ENCODE peak calls at places on chromosomes 13 and 19, in six cellular contexts. X is right cardiac atrium; L is mucosa of descending colon; Y is lower leg skin; N is effector memory CD4-positive, alpha-beta T cell; O is small intestine. W is an unnamed sample.
A peak's percentile ranks its signal among the peaks of the same experiment; 100 is the strongest.

GRCh38 chr19:28185646-28186045 is 1027.3 kb downstream of the UQCRFS1 start:
- DNase-seq in X (no peak), L (no peak), Y (no peak), N (no peak), O (no peak), W (no peak)

GRCh38 chr19:49403404-49404187 is 15.5 kb downstream of the KASH5 start:
- DNase-seq in X (no peak), L (no peak), Y (no peak), N (no peak), O (no peak), W (no peak)

GRCh38 chr19:45414468-45414867 is 8.0 kb downstream of the POLR1G start:
- DNase-seq in X (no peak), L (no peak), Y (no peak), N (no peak), O (no peak), W (no peak)

GRCh38 chr19:7507884-7508283 is 8.0 kb upstream of the ZNF358 start:
- DNase-seq in X (peak; percentile 90), L (peak; percentile 88), Y (no peak), N (no peak), O (peak; percentile 77), W (peak; percentile 73)

GRCh38 chr19:39237200-39238184 is 7.3 kb downstream of the IFNL3 start:
- DNase-seq in X (peak; percentile 51), L (peak; percentile 75), Y (peak; percentile 85), N (no peak), O (peak; percentile 82), W (no peak)

GRCh38 chr13:42101821-42102580 is 53.6 kb downstream of the DGKH start:
- DNase-seq in X (peak; percentile 39), L (no peak), Y (no peak), N (no peak), O (peak; percentile 25), W (no peak)

GRCh38 chr13:42575938-42576337 is 2.0 kb downstream of the TNFSF11 start:
- DNase-seq in X (no peak), L (no peak), Y (no peak), N (no peak), O (no peak), W (no peak)

GRCh38 chr13:53405616-53406015 is 377.0 kb downstream of the OLFM4 start:
- DNase-seq in X (no peak), L (no peak), Y (no peak), N (no peak), O (no peak), W (no peak)

GRCh38 chr13:28719227-28719562 is 425 bp upstream of the SLC46A3 start:
- DNase-seq in X (no peak), L (no peak), Y (no peak), N (no peak), O (no peak), W (no peak)

GRCh38 chr19:13220847-13221246 is 70.6 kb downstream of the IER2 start:
- DNase-seq in X (no peak), L (no peak), Y (no peak), N (no peak), O (no peak), W (no peak)

GRCh38 chr13:110374644-110375370 is 67.7 kb downstream of the COL4A2 start:
- DNase-seq in X (no peak), L (no peak), Y (no peak), N (no peak), O (no peak), W (no peak)

GRCh38 chr13:49217962-49218492 is 2.1 kb upstream of the MLNR start:
- DNase-seq in X (no peak), L (no peak), Y (no peak), N (no peak), O (no peak), W (no peak)

GRCh38 chr19:28027116-28027515 is 1185.8 kb downstream of the UQCRFS1 start:
- DNase-seq in X (no peak), L (no peak), Y (no peak), N (no peak), O (no peak), W (no peak)

GRCh38 chr19:13117772-13118423 is at the start of gene NACC1:
- DNase-seq in X (peak; percentile 96), L (peak; percentile 94), Y (peak; percentile 96), N (peak; percentile 79), O (peak; percentile 85), W (peak; percentile 65)

GRCh38 chr19:16446108-16447014 is 25.4 kb downstream of the EPS15L1 start:
- DNase-seq in X (peak; percentile 37), L (no peak), Y (no peak), N (no peak), O (no peak), W (no peak)

GRCh38 chr19:2811735-2812413 is 7.8 kb upstream of the ZNF554 start:
- DNase-seq in X (peak; percentile 35), L (peak; percentile 79), Y (no peak), N (no peak), O (peak; percentile 91), W (no peak)

GRCh38 chr19:41426952-41427646 is at the start of gene B3GNT8:
- DNase-seq in X (peak; percentile 95), L (peak; percentile 94), Y (peak; percentile 96), N (peak; percentile 11), O (peak; percentile 96), W (peak; percentile 82)

GRCh38 chr19:43901395-43902390 is 33.4 kb downstream of the ZNF45 start:
- DNase-seq in X (peak; percentile 91), L (peak; percentile 77), Y (peak; percentile 92), N (peak; percentile 24), O (peak; percentile 72), W (peak; percentile 71)

GRCh38 chr19:42487025-42487797 is 41.1 kb downstream of the CEACAM1 start:
- DNase-seq in X (no peak), L (no peak), Y (no peak), N (no peak), O (no peak), W (no peak)

GRCh38 chr13:33633701-33634525 is 184.0 kb upstream of the RFC3 start:
- DNase-seq in X (no peak), L (no peak), Y (no peak), N (no peak), O (no peak), W (peak; percentile 99)
- H3K4me3 ChIP-seq in X (no peak overlapping the region), L (no peak overlapping the region), Y (no peak overlapping the region), N (no peak overlapping the region), O (no peak overlapping the region), W (no peak overlapping the region)

DNA sequence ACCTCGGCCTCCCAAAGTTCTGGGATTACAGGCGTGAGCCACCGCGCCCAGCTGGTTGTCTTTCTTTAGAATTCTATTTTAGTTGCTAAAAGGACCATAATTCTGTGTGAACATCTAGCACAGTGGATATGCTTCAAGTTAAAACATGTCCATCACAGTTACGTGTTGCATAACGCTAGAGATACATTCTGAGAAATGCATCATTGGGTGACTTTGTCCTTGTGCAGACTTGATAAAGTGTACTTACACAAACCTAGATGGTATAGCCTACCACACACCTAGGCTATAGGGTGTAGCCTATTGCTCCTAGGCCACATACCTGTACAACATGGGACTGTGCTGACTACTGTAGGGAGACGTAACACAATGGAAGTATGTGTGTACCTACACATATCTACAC is 35.4 kb downstream of the DOCK9 start:
- DNase-seq in X (no peak), L (no peak), Y (no peak), N (no peak), O (no peak), W (peak; percentile 90)
- H3K4me3 ChIP-seq in X (no peak overlapping the region), L (no peak overlapping the region), Y (no peak overlapping the region), N (no peak overlapping the region), O (no peak overlapping the region), W (no peak overlapping the region)

GRCh38 chr19:58055483-58055874 is 3.6 kb upstream of the ZNF135 start:
- DNase-seq in X (no peak), L (no peak), Y (no peak), N (no peak), O (no peak), W (no peak)
- H3K4me3 ChIP-seq in X (peak overlapping the region; percentile 51), L (no peak overlapping the region), Y (no peak overlapping the region), N (no peak overlapping the region), O (no peak overlapping the region), W (no peak overlapping the region)

GRCh38 chr19:56091751-56092546 is 29.1 kb downstream of the ZNF787 start:
- DNase-seq in X (no peak), L (no peak), Y (no peak), N (peak; percentile 23), O (no peak), W (no peak)
- H3K4me3 ChIP-seq in X (no peak overlapping the region), L (no peak overlapping the region), Y (no peak overlapping the region), N (no peak overlapping the region), O (no peak overlapping the region), W (no peak overlapping the region)

GRCh38 chr13:50993908-50994307 is 84.3 kb downstream of the RNASEH2B start:
- DNase-seq in X (peak; percentile 60), L (no peak), Y (no peak), N (no peak), O (no peak), W (no peak)
- H3K4me3 ChIP-seq in X (no peak overlapping the region), L (no peak overlapping the region), Y (no peak overlapping the region), N (no peak overlapping the region), O (no peak overlapping the region), W (no peak overlapping the region)

DNA sequence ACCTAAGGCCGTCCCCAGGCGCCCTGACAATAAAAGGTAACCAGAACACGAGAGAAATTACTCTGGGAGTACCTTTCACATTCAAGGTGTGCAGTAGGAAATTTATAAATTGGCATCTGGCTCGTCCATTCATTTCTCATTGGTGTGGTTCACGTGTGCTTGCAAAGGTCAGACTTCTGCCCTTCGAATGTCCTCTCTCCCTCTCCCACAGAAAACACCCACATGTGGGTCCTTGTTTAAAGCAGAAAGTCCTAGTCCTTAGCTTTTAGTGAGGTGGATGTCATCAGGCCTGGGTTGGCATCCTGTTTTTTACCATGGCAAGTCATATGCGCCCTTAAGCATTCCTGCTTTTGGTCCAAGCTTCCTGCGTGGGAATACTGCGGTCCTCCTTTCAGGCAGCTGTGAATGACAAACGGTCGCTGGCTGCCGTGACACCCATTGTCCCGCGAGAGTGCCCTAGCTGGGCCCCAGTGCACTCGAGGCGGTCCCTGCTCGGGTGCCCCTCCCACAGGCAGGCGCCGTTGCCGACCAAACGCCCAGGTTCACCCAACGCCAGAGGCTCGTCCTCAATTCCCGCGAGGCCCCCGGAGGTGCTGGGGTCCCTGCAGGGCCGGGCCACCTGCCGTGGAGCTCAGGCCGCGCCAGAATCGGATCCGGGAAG is at the start of gene NUDT19:
- DNase-seq in X (peak; percentile 95), L (peak; percentile 93), Y (peak; percentile 95), N (peak; percentile 48), O (peak; percentile 87), W (peak; percentile 69)
- H3K4me3 ChIP-seq in X (peak within 1 kb of the TSS; percentile 53), L (peak within 1 kb of the TSS; percentile 65), Y (peak within 1 kb of the TSS; percentile 75), N (peak within 1 kb of the TSS; percentile 68), O (peak within 1 kb of the TSS; percentile 90), W (peak within 1 kb of the TSS; percentile 72)

GRCh38 chr13:25114220-25114619 is 18.3 kb downstream of the PABPC3 start:
- DNase-seq in X (peak; percentile 78), L (peak; percentile 73), Y (peak; percentile 87), N (peak; percentile 12), O (peak; percentile 63), W (peak; percentile 80)
- H3K4me3 ChIP-seq in X (no peak overlapping the region), L (no peak overlapping the region), Y (no peak overlapping the region), N (no peak overlapping the region), O (no peak overlapping the region), W (no peak overlapping the region)